ENCODE peak calls at places on chromosome 11, in eight cellular contexts. Z is stimulated activated CD8-positive, alpha-beta memory T cell treated with anti-CD3 and anti-CD28 coated beads, Interleukin-15, amount 100 ng/mL, for 24 hours; Q is GM20000; V is NCI-H2171 treated with DMSO at 0.1 percent for 48 hours; F is Daoy; C is T-helper 2 cell; E is progenitor cell of endocrine pancreas; G is heart right ventricle. W is an unnamed sample.

GRCh38 chr11:87173185-87174039 is 135.7 kb downstream of the TMEM135 start:
- DNase-seq in Z (no peak), Q (no peak), V (no peak), F (peak; percentile 28), C (no peak), E (no peak), G (no peak), W (no peak)

GRCh38 chr11:27701262-27702105 is 1.2 kb upstream of the BDNF start:
- DNase-seq in Z (no peak), Q (no peak), V (peak; percentile 23), F (peak; percentile 46), C (no peak), E (no peak), G (peak; percentile 29), W (no peak)

GRCh38 chr11:133988686-133989410 is 32.1 kb upstream of the IGSF9B start:
- DNase-seq in Z (no peak), Q (no peak), V (no peak), F (no peak), C (no peak), E (no peak), G (peak; percentile 62), W (no peak)

GRCh38 chr11:108432783-108433182 is 34.5 kb downstream of the C11orf65 start:
- DNase-seq in Z (no peak), Q (no peak), V (no peak), F (peak; percentile 29), C (no peak), E (no peak), G (no peak), W (no peak)

GRCh38 chr11:109308551-109308950 is 113.4 kb upstream of the C11orf87 start:
- DNase-seq in Z (no peak), Q (no peak), V (peak; percentile 78), F (no peak), C (no peak), E (no peak), G (no peak), W (no peak)

GRCh38 chr11:66112640-66113098 is 42.6 kb downstream of the PACS1 start:
- DNase-seq in Z (no peak), Q (no peak), V (no peak), F (peak; percentile 26), C (no peak), E (no peak), G (peak; percentile 17), W (no peak)

GRCh38 chr11:104254347-104254746 is 90.4 kb upstream of the PDGFD start:
- DNase-seq in Z (no peak), Q (peak; percentile 28), V (no peak), F (no peak), C (no peak), E (peak; percentile 13), G (peak; percentile 8), W (no peak)

GRCh38 chr11:60679879-60680278 is 19.5 kb upstream of the MS4A8 start:
- DNase-seq in Z (no peak), Q (no peak), V (no peak), F (no peak), C (no peak), E (no peak), G (no peak), W (no peak)

GRCh38 chr11:133070053-133070713 is 462.1 kb downstream of the OPCML start:
- DNase-seq in Z (no peak), Q (no peak), V (no peak), F (no peak), C (no peak), E (no peak), G (no peak), W (no peak)

GRCh38 chr11:67449116-67449844 is 3.2 kb downstream of the GPR152 start:
- DNase-seq in Z (no peak), Q (no peak), V (no peak), F (no peak), C (no peak), E (no peak), G (no peak), W (no peak)

GRCh38 chr11:31870609-31871309 is 59.6 kb upstream of the PAX6 start:
- DNase-seq in Z (peak; percentile 1), Q (peak; percentile 28), V (peak; percentile 15), F (peak; percentile 58), C (no peak), E (peak; percentile 58), G (peak; percentile 32), W (peak; percentile 82)

GRCh38 chr11:6737872-6738466 is 33.8 kb downstream of the OR2AG2 start:
- DNase-seq in Z (no peak), Q (peak; percentile 56), V (peak; percentile 2), F (peak; percentile 32), C (peak; percentile 63), E (no peak), G (peak; percentile 51), W (no peak)

GRCh38 chr11:31805629-31806185 is 5.4 kb downstream of the PAX6 start:
- DNase-seq in Z (no peak), Q (peak; percentile 40), V (no peak), F (no peak), C (no peak), E (no peak), G (no peak), W (no peak)

GRCh38 chr11:104653011-104653806 is 245.1 kb downstream of the CASP12 start:
- DNase-seq in Z (no peak), Q (no peak), V (no peak), F (no peak), C (peak; percentile 15), E (no peak), G (no peak), W (no peak)

GRCh38 chr11:8262552-8263108 is 1.0 kb downstream of the LMO1 start:
- DNase-seq in Z (no peak), Q (peak; percentile 57), V (peak; percentile 40), F (peak; percentile 78), C (no peak), E (peak; percentile 37), G (no peak), W (no peak)

GRCh38 chr11:122723576-122723975 is 68.1 kb downstream of the UBASH3B start:
- DNase-seq in Z (no peak), Q (no peak), V (no peak), F (no peak), C (no peak), E (no peak), G (no peak), W (no peak)

GRCh38 chr11:123507043-123507442 is 77.0 kb downstream of the GRAMD1B start:
- DNase-seq in Z (no peak), Q (no peak), V (no peak), F (no peak), C (no peak), E (no peak), G (no peak), W (no peak)

GRCh38 chr11:126734752-126735151 is 265.8 kb downstream of the KIRREL3 start:
- DNase-seq in Z (no peak), Q (no peak), V (no peak), F (no peak), C (no peak), E (no peak), G (no peak), W (no peak)

GRCh38 chr11:20355221-20356219 is 8.0 kb upstream of the HTATIP2 start:
- DNase-seq in Z (no peak), Q (peak; percentile 39), V (peak; percentile 0), F (peak; percentile 47), C (no peak), E (no peak), G (no peak), W (peak; percentile 31)

GRCh38 chr11:73637012-73637411 is 9.4 kb upstream of the PLEKHB1 start:
- DNase-seq in Z (no peak), Q (no peak), V (peak; percentile 30), F (no peak), C (no peak), E (no peak), G (no peak), W (no peak)

GRCh38 chr11:96162816-96163499 is 180.0 kb downstream of the MAML2 start:
- DNase-seq in Z (no peak), Q (no peak), V (no peak), F (peak; percentile 63), C (no peak), E (no peak), G (peak; percentile 67), W (no peak)

GRCh38 chr11:48014917-48015316 is 34.6 kb downstream of the PTPRJ start:
- DNase-seq in Z (no peak), Q (no peak), V (no peak), F (no peak), C (no peak), E (no peak), G (no peak), W (no peak)

GRCh38 chr11:92227233-92227593 is 2.6 kb downstream of the FAT3 start:
- DNase-seq in Z (no peak), Q (peak; percentile 8), V (no peak), F (no peak), C (no peak), E (no peak), G (no peak), W (no peak)

GRCh38 chr11:4511267-4511666 is 28.8 kb downstream of the OR52K1 start:
- DNase-seq in Z (no peak), Q (no peak), V (no peak), F (no peak), C (no peak), E (no peak), G (no peak), W (no peak)

GRCh38 chr11:75514596-75514995 is 11.1 kb downstream of the GDPD5 start:
- DNase-seq in Z (no peak), Q (no peak), V (no peak), F (no peak), C (no peak), E (no peak), G (no peak), W (no peak)

GRCh38 chr11:65110354-65110861 is 1.3 kb upstream of the TM7SF2 start:
- DNase-seq in Z (peak; percentile 98), Q (peak; percentile 95), V (peak; percentile 82), F (peak; percentile 77), C (peak; percentile 81), E (peak; percentile 92), G (peak; percentile 90), W (peak; percentile 66)

GRCh38 chr11:6210274-6210955 is 5.1 kb downstream of the C11orf42 start:
- DNase-seq in Z (no peak), Q (no peak), V (no peak), F (no peak), C (no peak), E (no peak), G (no peak), W (no peak)

GRCh38 chr11:63765688-63766241 is 2.8 kb downstream of the ZFTA start:
- DNase-seq in Z (no peak), Q (peak; percentile 39), V (no peak), F (no peak), C (no peak), E (no peak), G (peak; percentile 6), W (no peak)

GRCh38 chr11:96196074-96196787 is 146.8 kb downstream of the MAML2 start:
- DNase-seq in Z (no peak), Q (no peak), V (no peak), F (no peak), C (no peak), E (no peak), G (no peak), W (no peak)

W was measured in NCI-H1694 treated with DMSO at 0.1 percent for 48 hours.